ENCODE peak calls at places on chromosome 2, in six cellular contexts. Z is neuronal stem cell, T is IMR-90, S is H1, G is mesenchymal stem cell, B is trophoblast cell. Y is an unnamed sample.

GRCh38 chr2:124670187-124670586 is 645.1 kb downstream of the CNTNAP5 start:
- DNase-seq in Z (no peak), T (no peak), S (no peak), G (no peak), B (no peak), Y (no peak)

GRCh38 chr2:96091141-96091710 is 25.1 kb downstream of the ADRA2B start:
- DNase-seq in Z (no peak), T (no peak), S (peak; percentile 48), G (no peak), B (no peak), Y (no peak)

GRCh38 chr2:234994340-234995321 is 42.8 kb downstream of the SH3BP4 start:
- DNase-seq in Z (no peak), T (no peak), S (no peak), G (no peak), B (no peak), Y (no peak)

GRCh38 chr2:120722603-120723421 is 12.9 kb upstream of the GLI2 start:
- DNase-seq in Z (no peak), T (peak; percentile 90), S (no peak), G (peak; percentile 99), B (no peak), Y (peak; percentile 40)

GRCh38 chr2:61361068-61361467 is 109.8 kb downstream of the USP34 start:
- DNase-seq in Z (no peak), T (no peak), S (no peak), G (no peak), B (no peak), Y (no peak)

GRCh38 chr2:128435576-128436497 is 117.2 kb upstream of the HS6ST1 start:
- DNase-seq in Z (no peak), T (no peak), S (no peak), G (no peak), B (no peak), Y (peak; percentile 17)

GRCh38 chr2:150449856-150450255 is 37.6 kb downstream of the RND3 start:
- DNase-seq in Z (no peak), T (no peak), S (no peak), G (no peak), B (peak; percentile 36), Y (no peak)

GRCh38 chr2:62558743-62559142 is 52.7 kb upstream of the TMEM17 start:
- DNase-seq in Z (no peak), T (no peak), S (no peak), G (no peak), B (no peak), Y (no peak)

GRCh38 chr2:236688563-236689392 is 119.2 kb downstream of the ACKR3 start:
- DNase-seq in Z (no peak), T (no peak), S (no peak), G (no peak), B (no peak), Y (no peak)

GRCh38 chr2:231260442-231260841 is 62.0 kb downstream of the ARMC9 start:
- DNase-seq in Z (no peak), T (peak; percentile 22), S (no peak), G (peak; percentile 80), B (no peak), Y (peak; percentile 44)

GRCh38 chr2:141582213-141582612 is 548.6 kb downstream of the LRP1B start:
- DNase-seq in Z (no peak), T (no peak), S (no peak), G (no peak), B (no peak), Y (no peak)

GRCh38 chr2:66717491-66717890 is 282.6 kb downstream of the MEIS1 start:
- DNase-seq in Z (no peak), T (peak; percentile 71), S (no peak), G (peak; percentile 19), B (no peak), Y (no peak)

GRCh38 chr2:28338046-28338753 is 54.5 kb upstream of the FOSL2 start:
- DNase-seq in Z (no peak), T (peak; percentile 85), S (no peak), G (peak; percentile 99), B (peak; percentile 61), Y (no peak)

GRCh38 chr2:25824718-25825117 is 53.6 kb downstream of the ASXL2 start:
- DNase-seq in Z (no peak), T (no peak), S (no peak), G (no peak), B (no peak), Y (no peak)

GRCh38 chr2:217691516-217691915 is 311.3 kb downstream of the TNS1 start:
- DNase-seq in Z (no peak), T (no peak), S (no peak), G (peak; percentile 17), B (no peak), Y (no peak)

GRCh38 chr2:169080250-169081035 is 11.1 kb downstream of the DHRS9 start:
- DNase-seq in Z (no peak), T (no peak), S (no peak), G (no peak), B (no peak), Y (no peak)

GRCh38 chr2:181872178-181872577 is 19.4 kb upstream of the ITPRID2 start:
- DNase-seq in Z (no peak), T (no peak), S (no peak), G (no peak), B (no peak), Y (no peak)

GRCh38 chr2:37786854-37787253 is 115.4 kb upstream of the CDC42EP3 start:
- DNase-seq in Z (no peak), T (no peak), S (no peak), G (no peak), B (no peak), Y (no peak)

GRCh38 chr2:46315103-46315890 is 18.1 kb downstream of the EPAS1 start:
- DNase-seq in Z (no peak), T (peak; percentile 95), S (no peak), G (peak; percentile 98), B (peak; percentile 69), Y (no peak)

GRCh38 chr2:219218279-219219112 is at the start of gene ABCB6:
- DNase-seq in Z (peak; percentile 82), T (peak; percentile 90), S (peak; percentile 92), G (peak; percentile 94), B (peak; percentile 89), Y (peak; percentile 94)
- H4K91ac ChIP-seq in Z (peak within 1 kb of the TSS; percentile 96), T (peak within 1 kb of the TSS; percentile 97), S (peak within 1 kb of the TSS; percentile 100), G (peak within 1 kb of the TSS; percentile 88), B (peak within 1 kb of the TSS; percentile 65), Y (no peak within 1 kb of the TSS)

GRCh38 chr2:2560374-2561015 is 229.4 kb upstream of the MYT1L start:
- DNase-seq in Z (no peak), T (no peak), S (no peak), G (no peak), B (no peak), Y (no peak)

GRCh38 chr2:2564300-2565085 is 233.4 kb upstream of the MYT1L start:
- DNase-seq in Z (no peak), T (no peak), S (no peak), G (no peak), B (no peak), Y (peak; percentile 43)

GRCh38 chr2:2563309-2563860 is 232.3 kb upstream of the MYT1L start:
- DNase-seq in Z (no peak), T (no peak), S (no peak), G (no peak), B (no peak), Y (no peak)

GRCh38 chr2:2561346-2562095 is 230.4 kb upstream of the MYT1L start:
- DNase-seq in Z (no peak), T (no peak), S (no peak), G (no peak), B (no peak), Y (no peak)

DNA sequence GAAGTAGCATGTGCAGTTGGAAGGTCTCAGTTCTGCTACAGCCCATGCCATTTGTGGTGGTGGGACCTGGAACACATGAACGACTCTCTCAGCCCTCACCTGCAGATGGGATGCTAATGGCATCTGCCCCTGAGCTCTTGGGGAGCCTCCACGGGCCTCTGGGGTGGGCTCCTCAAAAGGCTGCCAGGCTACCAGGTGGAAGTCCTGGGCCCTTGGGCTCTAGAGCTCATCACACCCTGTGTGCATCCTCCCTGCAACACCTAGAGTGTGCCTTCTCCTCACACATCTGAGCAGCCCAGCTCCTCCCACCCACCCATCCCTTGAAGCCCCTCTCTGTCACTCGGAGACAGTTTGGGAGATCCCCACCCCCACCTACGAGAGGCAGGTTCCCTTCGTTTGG is 231.8 kb upstream of the MYT1L start:
- DNase-seq in Z (no peak), T (no peak), S (no peak), G (no peak), B (no peak), Y (no peak)
- H4K91ac ChIP-seq in Z (no peak overlapping the region), T (no peak overlapping the region), S (no peak overlapping the region), G (no peak overlapping the region), B (no peak overlapping the region), Y (no peak overlapping the region)

GRCh38 chr2:112481528-112482228 is at the start of gene TTL:
- DNase-seq in Z (peak; percentile 74), T (peak; percentile 49), S (peak; percentile 73), G (peak; percentile 71), B (peak; percentile 50), Y (peak; percentile 62)
- H4K91ac ChIP-seq in Z (no peak within 1 kb of the TSS), T (peak within 1 kb of the TSS; percentile 54), S (no peak within 1 kb of the TSS), G (peak within 1 kb of the TSS; percentile 30), B (peak within 1 kb of the TSS; percentile 63), Y (no peak within 1 kb of the TSS)

GRCh38 chr2:39567507-39567906 is 98.2 kb upstream of the TMEM178A start:
- DNase-seq in Z (no peak), T (peak; percentile 52), S (no peak), G (no peak), B (peak; percentile 37), Y (no peak)
- H4K91ac ChIP-seq in Z (no peak overlapping the region), T (peak overlapping the region; percentile 38), S (no peak overlapping the region), G (peak overlapping the region; percentile 82), B (peak overlapping the region; percentile 29), Y (no peak overlapping the region)

GRCh38 chr2:98317214-98317613 is 29.0 kb upstream of the CNGA3 start:
- DNase-seq in Z (no peak), T (no peak), S (no peak), G (no peak), B (no peak), Y (no peak)
- H4K91ac ChIP-seq in Z (no peak overlapping the region), T (no peak overlapping the region), S (no peak overlapping the region), G (no peak overlapping the region), B (no peak overlapping the region), Y (no peak overlapping the region)

GRCh38 chr2:2890246-2890645 is 487.4 kb downstream of the EIPR1 start:
- DNase-seq in Z (no peak), T (no peak), S (no peak), G (no peak), B (no peak), Y (peak; percentile 11)

GRCh38 chr2:2889646-2890045 is 488.0 kb downstream of the EIPR1 start:
- DNase-seq in Z (no peak), T (no peak), S (no peak), G (no peak), B (no peak), Y (no peak)

GRCh38 chr2:2887772-2888387 is 489.7 kb downstream of the EIPR1 start:
- DNase-seq in Z (no peak), T (no peak), S (no peak), G (no peak), B (no peak), Y (no peak)

GRCh38 chr2:2889141-2889540 is 488.5 kb downstream of the EIPR1 start:
- DNase-seq in Z (no peak), T (no peak), S (no peak), G (no peak), B (no peak), Y (no peak)

GRCh38 chr2:2886934-2887333 is 490.7 kb downstream of the EIPR1 start:
- DNase-seq in Z (no peak), T (no peak), S (no peak), G (no peak), B (no peak), Y (no peak)
- H4K91ac ChIP-seq in Z (no peak overlapping the region), T (no peak overlapping the region), S (no peak overlapping the region), G (no peak overlapping the region), B (no peak overlapping the region), Y (no peak overlapping the region)

GRCh38 chr2:172207916-172208315 is 105.2 kb upstream of the DLX2 start:
- DNase-seq in Z (no peak), T (peak; percentile 80), S (no peak), G (no peak), B (peak; percentile 27), Y (no peak)
- H4K91ac ChIP-seq in Z (no peak overlapping the region), T (no peak overlapping the region), S (no peak overlapping the region), G (no peak overlapping the region), B (no peak overlapping the region), Y (no peak overlapping the region)